ENCODE peak calls at places on chromosome 2, in eight cellular contexts. F, H, C, N, J, P, I and E are unnamed samples.

GRCh38 chr2:85132834-85133637 is at the start of gene TCF7L1:
- DNase-seq in I (peak; percentile 77), H (peak; percentile 70), F (peak; percentile 92), P (peak; percentile 67), N (peak; percentile 76), J (peak; percentile 88), C (peak; percentile 88), E (no peak)

GRCh38 chr2:1283020-1283801 is 130.1 kb upstream of the TPO start:
- DNase-seq in P (no peak), F (no peak), H (no peak), J (no peak), N (no peak), C (no peak), I (no peak), E (no peak)

GRCh38 chr2:86628091-86628522 is 4.4 kb upstream of the RNF103 start:
- DNase-seq in J (no peak), N (no peak), I (peak; percentile 15), H (peak; percentile 57), F (peak; percentile 15), C (no peak), P (no peak), E (no peak)

GRCh38 chr2:166900700-166901099 is 12.4 kb downstream of the XIRP2 start:
- DNase-seq in N (no peak), P (no peak), I (no peak), J (peak; percentile 29), F (no peak), C (no peak), H (no peak), E (no peak)

GRCh38 chr2:7691961-7692656 is 774.9 kb downstream of the RNF144A start:
- DNase-seq in J (no peak), H (no peak), P (no peak), N (no peak), C (no peak), I (no peak), F (no peak), E (no peak)

GRCh38 chr2:217114117-217114516 is 254.3 kb upstream of the TNP1 start:
- DNase-seq in H (no peak), I (no peak), N (no peak), C (no peak), J (no peak), P (no peak), F (no peak), E (no peak)

GRCh38 chr2:44136186-44136585 is 32.5 kb upstream of the PPM1B start:
- DNase-seq in I (no peak), J (peak; percentile 83), F (no peak), N (no peak), H (no peak), C (no peak), P (peak; percentile 37), E (no peak)

GRCh38 chr2:209499071-209499470 is 75.2 kb downstream of the MAP2 start:
- DNase-seq in I (no peak), C (no peak), N (no peak), H (no peak), J (peak; percentile 36), P (no peak), F (no peak), E (no peak)

GRCh38 chr2:113164930-113165585 is 8.7 kb upstream of the PSD4 start:
- DNase-seq in C (no peak), H (peak; percentile 78), I (peak; percentile 55), J (no peak), P (no peak), F (peak; percentile 32), N (no peak), E (no peak)

GRCh38 chr2:80364511-80365212 is 60.1 kb upstream of the LRRTM1 start:
- DNase-seq in F (no peak), C (no peak), H (no peak), I (no peak), P (no peak), J (no peak), N (no peak), E (no peak)

GRCh38 chr2:112706170-112706664 is 14.6 kb upstream of the NT5DC4 start:
- DNase-seq in J (peak; percentile 79), N (no peak), H (peak; percentile 73), P (peak; percentile 50), F (no peak), I (no peak), C (no peak), E (no peak)

GRCh38 chr2:86290596-86291327 is 46.7 kb downstream of the REEP1 start:
- DNase-seq in J (no peak), C (peak; percentile 52), N (no peak), H (no peak), F (no peak), P (peak; percentile 13), I (no peak), E (no peak)

GRCh38 chr2:395886-396285 is 108.0 kb upstream of the ALKAL2 start:
- DNase-seq in C (no peak), F (no peak), H (no peak), N (no peak), I (no peak), J (no peak), P (no peak), E (no peak)

GRCh38 chr2:54915101-54915500 is 135.2 kb downstream of the RTN4 start:
- DNase-seq in C (no peak), N (no peak), P (no peak), F (no peak), I (no peak), J (no peak), H (no peak), E (no peak)

GRCh38 chr2:18154259-18154658 is 275.8 kb downstream of the KCNS3 start:
- DNase-seq in J (no peak), F (no peak), N (no peak), C (no peak), H (no peak), I (no peak), P (peak; percentile 25), E (no peak)

GRCh38 chr2:149773006-149773405 is 185.4 kb upstream of the MMADHC start:
- DNase-seq in J (no peak), I (no peak), P (no peak), C (no peak), F (no peak), H (no peak), N (no peak), E (no peak)

GRCh38 chr2:85886585-85886984 is 2.2 kb downstream of the ST3GAL5 start:
- DNase-seq in I (peak; percentile 59), J (peak; percentile 99), C (no peak), N (no peak), F (peak; percentile 36), H (peak; percentile 62), P (no peak), E (peak; percentile 76)

DNA sequence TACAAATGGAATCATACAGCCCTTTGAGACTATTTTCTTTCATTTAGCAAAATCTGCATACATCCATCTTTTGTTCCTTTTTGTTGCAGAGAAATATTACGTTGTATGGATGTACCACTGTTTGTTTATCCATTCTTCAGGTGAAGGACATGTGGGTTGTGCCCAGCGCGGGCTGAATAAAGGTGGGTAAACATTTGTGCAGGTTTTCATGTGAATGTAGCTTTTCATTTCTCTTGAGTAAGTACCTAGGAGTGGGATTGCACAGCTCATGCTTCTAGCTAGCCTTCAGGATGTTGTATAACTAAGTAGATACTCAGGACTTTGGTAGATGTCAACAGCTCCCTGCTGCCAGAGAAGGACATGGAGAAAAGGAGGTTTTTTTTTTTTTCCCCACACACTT is 50.6 kb upstream of the SPRED2 start:
- DNase-seq in C (no peak), N (no peak), J (no peak), H (no peak), I (no peak), P (no peak), F (no peak), E (no peak)
- H3K27ac ChIP-seq in C (no peak overlapping the region), N (no peak overlapping the region), J (no peak overlapping the region), H (no peak overlapping the region), I (no peak overlapping the region), P (no peak overlapping the region), F (no peak overlapping the region), E (no peak overlapping the region)

GRCh38 chr2:47077442-47078117 is 77.5 kb downstream of the STPG4 start:
- DNase-seq in N (no peak), P (peak; percentile 46), H (no peak), F (no peak), J (no peak), I (no peak), C (no peak), E (no peak)

GRCh38 chr2:47076586-47077441 is 78.3 kb downstream of the STPG4 start:
- DNase-seq in J (peak; percentile 97), N (no peak), H (no peak), C (no peak), F (peak; percentile 55), P (peak; percentile 92), I (peak; percentile 71), E (no peak)

GRCh38 chr2:47075361-47076125 is 79.6 kb downstream of the STPG4 start:
- DNase-seq in H (no peak), J (peak; percentile 47), C (no peak), N (no peak), F (no peak), I (no peak), P (no peak), E (no peak)

GRCh38 chr2:47074691-47075090 is 80.4 kb downstream of the STPG4 start:
- DNase-seq in F (no peak), C (no peak), N (no peak), P (no peak), I (no peak), J (no peak), H (no peak), E (no peak)

GRCh38 chr2:47076126-47076506 is 79.0 kb downstream of the STPG4 start:
- DNase-seq in F (no peak), H (no peak), J (no peak), N (no peak), C (no peak), P (no peak), I (no peak), E (no peak)
- H3K27ac ChIP-seq in F (no peak overlapping the region), H (peak overlapping the region; percentile 63), J (peak overlapping the region; percentile 82), N (peak overlapping the region; percentile 70), C (peak overlapping the region; percentile 98), P (peak overlapping the region; percentile 94), I (peak overlapping the region; percentile 76), E (peak overlapping the region; percentile 75)

DNA sequence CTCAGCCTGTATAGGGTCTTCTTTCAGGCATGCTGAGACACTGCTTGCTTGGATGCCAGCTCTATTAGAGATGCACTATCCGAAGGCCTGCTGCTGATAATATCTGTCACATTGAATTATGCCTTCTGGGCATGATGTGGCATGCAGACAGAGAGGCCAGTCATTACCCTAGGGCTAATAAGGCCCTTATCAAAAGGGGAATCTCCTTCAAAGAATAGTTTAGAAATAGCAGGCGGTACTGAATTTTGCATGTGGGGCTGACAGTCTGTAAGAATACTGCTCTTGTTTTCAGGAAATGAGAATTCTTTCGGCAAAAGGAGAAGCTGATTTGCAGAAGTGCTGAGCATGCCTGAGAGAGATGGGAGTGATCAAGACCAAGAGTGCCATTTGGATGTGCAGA is 13.1 kb upstream of the LHCGR start:
- DNase-seq in J (no peak), C (no peak), I (no peak), P (no peak), F (no peak), H (no peak), N (no peak), E (no peak)
- H3K27ac ChIP-seq in J (no peak overlapping the region), C (no peak overlapping the region), I (no peak overlapping the region), P (no peak overlapping the region), F (no peak overlapping the region), H (no peak overlapping the region), N (no peak overlapping the region), E (no peak overlapping the region)

DNA sequence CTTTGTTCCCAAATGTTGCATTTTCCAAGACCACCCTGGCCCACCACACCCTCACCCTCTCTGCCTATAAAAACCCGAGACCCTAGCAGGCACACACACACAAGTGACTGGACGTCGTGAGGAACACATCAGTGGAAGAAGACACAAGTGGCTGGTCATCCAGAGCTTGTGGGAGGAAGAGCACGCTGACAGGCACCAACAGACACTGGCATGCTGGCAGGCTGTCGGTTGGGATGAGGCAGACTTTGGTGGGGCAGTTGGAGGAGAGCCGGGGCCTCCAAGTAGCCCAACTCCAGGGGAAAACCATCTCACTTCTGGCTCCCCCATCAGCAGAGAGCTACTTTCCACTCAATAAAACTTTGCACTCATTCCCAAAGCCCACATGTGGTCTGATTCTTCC is 225.5 kb upstream of the ZEB2 start:
- DNase-seq in H (no peak), N (no peak), F (no peak), I (no peak), J (no peak), C (no peak), P (no peak), E (no peak)
- H3K27ac ChIP-seq in H (no peak overlapping the region), N (no peak overlapping the region), F (no peak overlapping the region), I (no peak overlapping the region), J (no peak overlapping the region), C (no peak overlapping the region), P (no peak overlapping the region), E (no peak overlapping the region)